ENCODE peak calls at places on chromosomes 16 and 17, in six cellular contexts. One of them, this sample, is unnamed.

GRCh38 chr16:85157813-85158701 is 45.8 kb upstream of the CIBAR2 start:
- DNase-seq in stimulated activated CD4-positive, alpha-beta T cell treated with anti-CD3 and anti-CD28 coated beads, Interleukin-4, amount 100 ng/mL, for 48 hours: no peak
- DNase-seq in adipocyte: no peak
- DNase-seq in fibroblast of villous mesenchyme: no peak
- DNase-seq in body of pancreas: no peak
- DNase-seq in H7: peak; percentile 93
- DNase-seq in this sample: no peak

GRCh38 chr16:58843675-58844074 is 109.6 kb upstream of the GOT2 start:
- DNase-seq in fibroblast of villous mesenchyme: peak; percentile 3
- DNase-seq in stimulated activated CD4-positive, alpha-beta T cell treated with anti-CD3 and anti-CD28 coated beads, Interleukin-4, amount 100 ng/mL, for 48 hours: no peak
- DNase-seq in H7: peak; percentile 49
- DNase-seq in body of pancreas: no peak
- DNase-seq in adipocyte: peak; percentile 44
- DNase-seq in this sample: peak; percentile 9

GRCh38 chr17:2015314-2015713 is 9.8 kb downstream of the RTN4RL1 start:
- DNase-seq in stimulated activated CD4-positive, alpha-beta T cell treated with anti-CD3 and anti-CD28 coated beads, Interleukin-4, amount 100 ng/mL, for 48 hours: no peak
- DNase-seq in adipocyte: no peak
- DNase-seq in body of pancreas: no peak
- DNase-seq in H7: no peak
- DNase-seq in fibroblast of villous mesenchyme: no peak
- DNase-seq in this sample: no peak

GRCh38 chr17:15321556-15322250 is 19.7 kb downstream of the TEKT3 start:
- DNase-seq in H7: no peak
- DNase-seq in stimulated activated CD4-positive, alpha-beta T cell treated with anti-CD3 and anti-CD28 coated beads, Interleukin-4, amount 100 ng/mL, for 48 hours: no peak
- DNase-seq in fibroblast of villous mesenchyme: peak; percentile 53
- DNase-seq in body of pancreas: no peak
- DNase-seq in adipocyte: peak; percentile 53
- DNase-seq in this sample: peak; percentile 45

GRCh38 chr17:60579551-60579950 is 20.4 kb upstream of the PPM1D start:
- DNase-seq in stimulated activated CD4-positive, alpha-beta T cell treated with anti-CD3 and anti-CD28 coated beads, Interleukin-4, amount 100 ng/mL, for 48 hours: no peak
- DNase-seq in H7: no peak
- DNase-seq in body of pancreas: no peak
- DNase-seq in adipocyte: no peak
- DNase-seq in fibroblast of villous mesenchyme: no peak
- DNase-seq in this sample: no peak

GRCh38 chr16:15643453-15644305 is 725 bp upstream of the MARF1 start:
- DNase-seq in stimulated activated CD4-positive, alpha-beta T cell treated with anti-CD3 and anti-CD28 coated beads, Interleukin-4, amount 100 ng/mL, for 48 hours: no peak
- DNase-seq in body of pancreas: peak; percentile 31
- DNase-seq in H7: peak; percentile 32
- DNase-seq in fibroblast of villous mesenchyme: peak; percentile 74
- DNase-seq in adipocyte: peak; percentile 88
- DNase-seq in this sample: peak; percentile 79

GRCh38 chr16:17271687-17272086 is 199.1 kb downstream of the XYLT1 start:
- DNase-seq in fibroblast of villous mesenchyme: no peak
- DNase-seq in stimulated activated CD4-positive, alpha-beta T cell treated with anti-CD3 and anti-CD28 coated beads, Interleukin-4, amount 100 ng/mL, for 48 hours: no peak
- DNase-seq in H7: no peak
- DNase-seq in adipocyte: peak; percentile 37
- DNase-seq in body of pancreas: peak; percentile 66
- DNase-seq in this sample: peak; percentile 48

GRCh38 chr16:56337131-56337857 is 88.1 kb downstream of the AMFR start:
- DNase-seq in adipocyte: no peak
- DNase-seq in stimulated activated CD4-positive, alpha-beta T cell treated with anti-CD3 and anti-CD28 coated beads, Interleukin-4, amount 100 ng/mL, for 48 hours: no peak
- DNase-seq in H7: no peak
- DNase-seq in body of pancreas: no peak
- DNase-seq in fibroblast of villous mesenchyme: no peak
- DNase-seq in this sample: no peak

GRCh38 chr17:9240659-9241370 is 219.5 kb downstream of the NTN1 start:
- DNase-seq in H7: peak; percentile 85
- DNase-seq in stimulated activated CD4-positive, alpha-beta T cell treated with anti-CD3 and anti-CD28 coated beads, Interleukin-4, amount 100 ng/mL, for 48 hours: no peak
- DNase-seq in adipocyte: peak; percentile 19
- DNase-seq in body of pancreas: peak; percentile 77
- DNase-seq in fibroblast of villous mesenchyme: peak; percentile 66
- DNase-seq in this sample: peak; percentile 65

GRCh38 chr16:85471469-85472431 is 141.4 kb upstream of the GSE1 start:
- DNase-seq in H7: no peak
- DNase-seq in stimulated activated CD4-positive, alpha-beta T cell treated with anti-CD3 and anti-CD28 coated beads, Interleukin-4, amount 100 ng/mL, for 48 hours: no peak
- DNase-seq in fibroblast of villous mesenchyme: no peak
- DNase-seq in body of pancreas: peak; percentile 71
- DNase-seq in adipocyte: no peak
- DNase-seq in this sample: no peak

GRCh38 chr16:67541391-67542263 is 13.0 kb downstream of the RIPOR1 start:
- DNase-seq in H7: peak; percentile 47
- DNase-seq in body of pancreas: peak; percentile 57
- DNase-seq in fibroblast of villous mesenchyme: no peak
- DNase-seq in stimulated activated CD4-positive, alpha-beta T cell treated with anti-CD3 and anti-CD28 coated beads, Interleukin-4, amount 100 ng/mL, for 48 hours: no peak
- DNase-seq in adipocyte: peak; percentile 22
- DNase-seq in this sample: no peak

GRCh38 chr16:28873543-28874201 is 4.6 kb upstream of the ATP2A1 start:
- DNase-seq in H7: peak; percentile 96
- DNase-seq in fibroblast of villous mesenchyme: peak; percentile 7
- DNase-seq in body of pancreas: peak; percentile 35
- DNase-seq in adipocyte: peak; percentile 38
- DNase-seq in stimulated activated CD4-positive, alpha-beta T cell treated with anti-CD3 and anti-CD28 coated beads, Interleukin-4, amount 100 ng/mL, for 48 hours: peak; percentile 60
- DNase-seq in this sample: no peak

This sample was measured in fibroblast of the aortic adventitia.